ENCODE peak calls at places on chromosomes 4 and X, in four cellular contexts. M, N, P and U are unnamed samples.

GRCh38 chrX:73855546-73855945 is 292.5 kb downstream of the CHIC1 start:
- DNase-seq in P (no peak), M (peak; percentile 89), N (no peak), U (no peak)

GRCh38 chrX:150765782-150766350 is 72.7 kb downstream of the MTMR1 start:
- DNase-seq in M (no peak), N (no peak), P (no peak), U (no peak)

GRCh38 chrX:35561985-35562384 is 236.2 kb upstream of the MAGEB16 start:
- DNase-seq in M (no peak), P (no peak), N (no peak), U (no peak)

GRCh38 chr4:98720871-98721480 is 62.6 kb upstream of the TSPAN5 start:
- DNase-seq in P (no peak), M (no peak), N (no peak), U (no peak)

GRCh38 chr4:153788064-153788418 is 842 bp downstream of the SFRP2 start:
- DNase-seq in N (no peak), M (no peak), P (no peak), U (no peak)

GRCh38 chrX:119690921-119691716 is 1.8 kb downstream of the SEPTIN6 start:
- DNase-seq in N (no peak), M (no peak), P (no peak), U (no peak)

GRCh38 chr4:109472343-109472761 is 38.7 kb downstream of the SEC24B start:
- DNase-seq in M (no peak), N (no peak), P (peak; percentile 33), U (no peak)

GRCh38 chrX:108396188-108396885 is 41.9 kb downstream of the COL4A6 start:
- DNase-seq in M (no peak), N (no peak), P (no peak), U (peak; percentile 42)

GRCh38 chr4:46219872-46220271 is 96.0 kb upstream of the GABRG1 start:
- DNase-seq in P (no peak), N (no peak), M (no peak), U (no peak)

GRCh38 chr4:23614284-23614892 is 275.5 kb downstream of the PPARGC1A start:
- DNase-seq in N (no peak), M (no peak), P (no peak), U (no peak)

GRCh38 chr4:74449571-74450297 is 4.8 kb downstream of the AREG start:
- DNase-seq in N (no peak), P (no peak), M (no peak), U (no peak)

GRCh38 chr4:47145630-47146029 is 114.3 kb downstream of the GABRB1 start:
- DNase-seq in M (peak; percentile 34), N (no peak), P (no peak), U (no peak)

GRCh38 chrX:38382663-38383062 is 30.3 kb downstream of the OTC start:
- DNase-seq in N (no peak), M (no peak), P (no peak), U (no peak)

GRCh38 chrX:29911673-29912072 is 303.7 kb upstream of the MAGEB2 start:
- DNase-seq in P (no peak), N (no peak), M (no peak), U (no peak)

GRCh38 chr4:627347-627746 is 2.0 kb downstream of the PDE6B start:
- DNase-seq in M (no peak), N (peak; percentile 14), P (no peak), U (no peak)

GRCh38 chrX:47579537-47579936 is 2.7 kb upstream of the TIMP1 start:
- DNase-seq in P (no peak), N (no peak), M (no peak), U (no peak)

GRCh38 chr4:138602664-138603063 is 360.5 kb upstream of the SLC7A11 start:
- DNase-seq in N (no peak), P (no peak), M (no peak), U (no peak)

GRCh38 chr4:36363024-36363423 is 81.6 kb downstream of the DTHD1 start:
- DNase-seq in M (no peak), N (no peak), P (no peak), U (no peak)

GRCh38 chr4:163109967-163110366 is 56.7 kb downstream of the NAF1 start:
- DNase-seq in N (no peak), M (no peak), P (no peak), U (no peak)

GRCh38 chr4:184347251-184348239 is 126.8 kb downstream of the IRF2 start:
- DNase-seq in M (no peak), N (no peak), P (no peak), U (no peak)

GRCh38 chr4:58553679-58554078 is 1443.5 kb upstream of the IGFBP7 start:
- DNase-seq in M (no peak), N (no peak), P (no peak), U (no peak)

GRCh38 chrX:37060999-37061398 is 52.8 kb downstream of the FAM47C start:
- DNase-seq in N (no peak), P (no peak), M (no peak), U (no peak)

GRCh38 chr4:16897991-16898827 is at the start of gene LDB2:
- DNase-seq in N (no peak), M (peak; percentile 77), P (peak; percentile 48), U (peak; percentile 29)

GRCh38 chr4:146545102-146545501 is 23.4 kb upstream of the SLC10A7 start:
- DNase-seq in N (no peak), P (no peak), M (no peak), U (no peak)
- TF ChIP-seq CTCF in N (no peak), P (peak; percentile 44), M (no peak), U (no peak)

GRCh38 chr4:130747842-130748241 is 1651.9 kb downstream of the C4orf33 start:
- DNase-seq in N (no peak), M (no peak), P (no peak), U (no peak)
- TF ChIP-seq CTCF in N (no peak), M (peak; percentile 22), P (no peak), U (no peak)

GRCh38 chr4:183073838-183074145 is 25.3 kb upstream of the WWC2 start:
- DNase-seq in M (no peak), P (no peak), N (no peak), U (no peak)
- TF ChIP-seq CTCF in M (no peak), P (no peak), N (no peak), U (peak; percentile 60)

GRCh38 chr4:155529197-155529596 is 137.5 kb upstream of the GUCY1A1 start:
- DNase-seq in P (no peak), N (no peak), M (no peak), U (no peak)
- TF ChIP-seq CTCF in P (peak; percentile 44), N (no peak), M (no peak), U (no peak)

GRCh38 chr4:89754531-89754930 is 82.4 kb downstream of the SNCA start:
- DNase-seq in M (no peak), N (no peak), P (no peak), U (no peak)

GRCh38 chr4:89757154-89757723 is 79.7 kb downstream of the SNCA start:
- DNase-seq in M (no peak), N (no peak), P (no peak), U (no peak)

GRCh38 chr4:89753601-89754066 is 83.3 kb downstream of the SNCA start:
- DNase-seq in P (peak; percentile 98), M (no peak), N (no peak), U (no peak)

GRCh38 chr4:89752932-89753598 is 83.9 kb downstream of the SNCA start:
- DNase-seq in P (peak; percentile 59), M (peak; percentile 27), N (no peak), U (no peak)

GRCh38 chr4:89755210-89755609 is 81.8 kb downstream of the SNCA start:
- DNase-seq in N (no peak), P (no peak), M (no peak), U (no peak)
- TF ChIP-seq CTCF in N (no peak), P (no peak), M (no peak), U (no peak)

GRCh38 chr4:6236816-6237390 is 32.7 kb upstream of the WFS1 start:
- DNase-seq in M (no peak), P (no peak), N (peak; percentile 33), U (no peak)

GRCh38 chr4:6233943-6234342 is 33.6 kb upstream of the JAKMIP1 start:
- DNase-seq in N (no peak), M (no peak), P (no peak), U (peak; percentile 31)

GRCh38 chr4:6232836-6233785 is 32.8 kb upstream of the JAKMIP1 start:
- DNase-seq in P (no peak), M (no peak), N (peak; percentile 37), U (no peak)

GRCh38 chr4:6235901-6236625 is 33.6 kb upstream of the WFS1 start:
- DNase-seq in M (no peak), N (peak; percentile 14), P (no peak), U (no peak)

GRCh38 chr4:6235012-6235411 is 34.6 kb upstream of the WFS1 start:
- DNase-seq in P (no peak), M (no peak), N (peak; percentile 12), U (peak; percentile 26)
- TF ChIP-seq CTCF in P (no peak), M (no peak), N (no peak), U (no peak)

DNA sequence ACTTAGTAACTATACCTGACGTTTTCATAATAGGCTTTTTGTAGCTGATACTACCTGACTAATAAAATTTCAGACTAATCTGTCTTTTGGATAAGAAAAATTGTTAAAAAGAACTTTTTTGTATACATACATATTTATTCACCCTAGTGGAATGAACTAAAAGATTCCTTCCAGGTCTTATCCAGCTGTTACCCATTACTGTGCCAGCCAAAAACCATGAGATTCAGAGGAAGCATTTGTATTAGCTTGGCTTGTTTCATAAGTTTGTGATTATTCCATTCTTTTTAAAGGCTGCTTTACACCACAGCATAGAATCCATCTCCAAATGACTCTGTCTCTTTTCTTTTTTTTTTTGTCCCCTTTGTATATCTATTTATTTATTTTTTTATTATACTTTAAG is 149.4 kb downstream of the FAT4 start:
- DNase-seq in N (no peak), M (no peak), P (no peak), U (no peak)
- TF ChIP-seq CTCF in N (no peak), M (no peak), P (no peak), U (no peak)

DNA sequence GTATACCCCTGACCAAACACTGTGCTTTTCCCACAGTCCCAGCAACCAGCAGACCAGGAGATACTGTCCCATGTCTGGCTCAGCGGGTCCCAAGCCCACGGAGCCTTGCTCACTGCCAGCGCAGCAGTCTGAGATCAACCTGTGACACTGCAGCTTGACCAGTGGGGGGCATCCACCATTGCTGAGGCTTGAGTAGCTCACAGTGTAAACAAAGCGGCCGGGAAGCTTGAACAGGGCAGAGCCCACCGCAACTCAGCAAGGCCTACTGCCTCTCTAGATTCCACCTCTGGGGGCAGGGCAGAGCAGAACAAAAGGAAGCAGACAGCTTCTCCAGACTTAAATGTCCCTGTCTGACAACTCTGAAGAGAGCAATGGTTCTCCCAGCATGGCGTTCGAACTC is 58.1 kb downstream of the SLC10A6 start:
- DNase-seq in N (no peak), P (no peak), M (no peak), U (no peak)
- TF ChIP-seq CTCF in N (no peak), P (peak; percentile 7), M (no peak), U (no peak)